ENCODE peak calls at places on chromosome 14, in seven cellular contexts. O is GM23248, F is heart left ventricle, Q is A549, B is keratinocyte, V is coronary artery, P is mammary epithelial cell. S is an unnamed sample.

GRCh38 chr14:55599250-55599879 is 19.4 kb downstream of the KTN1 start:
- DNase-seq in Q (peak), V (no peak), O (no peak), F (peak), P (no peak), B (no peak), S (no peak)

GRCh38 chr14:87097021-87097420 is 896.0 kb downstream of the GALC start:
- DNase-seq in P (peak), V (no peak), O (peak), Q (no peak), F (no peak), B (no peak), S (no peak)

GRCh38 chr14:78758333-78758732 is 588.2 kb downstream of the NRXN3 start:
- DNase-seq in Q (peak), V (no peak), B (no peak), F (no peak), P (peak), O (peak), S (peak)

GRCh38 chr14:67694791-67695393 is 672 bp downstream of the RDH11 start:
- DNase-seq in P (peak), O (peak), V (no peak), F (peak), B (no peak), Q (peak), S (no peak)

GRCh38 chr14:69288001-69288771 is 28.2 kb downstream of the GALNT16 start:
- DNase-seq in Q (peak), V (no peak), F (peak), P (no peak), B (no peak), O (peak), S (no peak)

GRCh38 chr14:20530771-20531571 is 25.6 kb downstream of the RNASE10 start:
- DNase-seq in F (peak), P (peak), V (no peak), B (peak), O (peak), Q (peak), S (peak)

GRCh38 chr14:65333926-65334687 is 78.4 kb upstream of the FUT8 start:
- DNase-seq in V (no peak), P (no peak), F (no peak), O (peak), B (no peak), Q (no peak), S (no peak)

GRCh38 chr14:73728106-73729014 is 14.2 kb upstream of the PNMA1 start:
- DNase-seq in Q (peak), B (no peak), P (peak), V (peak), F (peak), O (peak), S (no peak)

GRCh38 chr14:71554323-71554722 is 377.9 kb upstream of the RGS6 start:
- DNase-seq in F (no peak), Q (no peak), O (no peak), V (no peak), P (no peak), B (no peak), S (no peak)

GRCh38 chr14:73660511-73660910 is 15.7 kb downstream of the DNAL1 start:
- DNase-seq in B (no peak), F (no peak), P (no peak), Q (no peak), V (no peak), O (no peak), S (no peak)

GRCh38 chr14:100246136-100246535 is 7.2 kb downstream of the YY1 start:
- DNase-seq in F (no peak), B (no peak), Q (no peak), O (no peak), V (no peak), P (no peak), S (no peak)

GRCh38 chr14:100246809-100247428 is 8.0 kb downstream of the YY1 start:
- DNase-seq in B (no peak), F (no peak), V (no peak), P (peak), O (peak), Q (peak), S (no peak)

GRCh38 chr14:100256339-100256895 is 17.5 kb downstream of the YY1 start:
- DNase-seq in P (no peak), V (no peak), F (no peak), B (no peak), Q (no peak), O (no peak), S (no peak)

GRCh38 chr14:100252684-100253083 is 13.7 kb downstream of the YY1 start:
- DNase-seq in F (no peak), P (no peak), O (no peak), B (no peak), Q (no peak), V (no peak), S (no peak)

GRCh38 chr14:100250732-100251465 is 12.0 kb downstream of the YY1 start:
- DNase-seq in P (no peak), V (no peak), O (no peak), Q (no peak), F (no peak), B (no peak), S (no peak)
- H3K27ac ChIP-seq in P (no peak), V (no peak), O (no peak), Q (no peak), F (no peak), B (no peak), S (no peak)

GRCh38 chr14:101774006-101774755 is 12.7 kb downstream of the PPP2R5C start:
- DNase-seq in O (no peak), F (no peak), B (no peak), Q (no peak), P (no peak), V (no peak), S (no peak)
- H3K27ac ChIP-seq in O (no peak), F (no peak), B (no peak), Q (no peak), P (no peak), V (no peak), S (peak)

DNA sequence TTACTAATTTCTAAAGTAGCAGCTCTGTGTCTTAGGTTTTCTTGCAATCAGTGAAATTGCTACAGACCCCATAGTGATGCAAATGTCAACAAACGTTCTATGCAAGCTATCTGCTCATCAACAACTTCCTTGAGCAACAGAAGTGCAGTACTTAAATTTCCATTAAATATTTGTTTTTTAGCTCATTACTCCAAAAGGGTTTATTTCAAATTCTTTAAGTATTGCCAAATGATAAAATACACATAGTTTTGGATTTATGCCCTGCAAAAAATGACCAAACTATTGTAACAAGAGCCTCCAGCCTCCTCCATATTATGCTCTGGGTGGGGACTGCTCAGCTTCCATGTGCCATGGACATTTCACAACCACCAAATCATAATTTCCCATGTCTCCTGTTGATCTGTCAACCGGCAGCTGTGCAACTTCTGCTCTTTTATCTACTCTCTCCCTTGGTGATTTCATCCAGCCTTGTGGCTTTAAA is 4.4 kb downstream of the BDKRB1 start:
- DNase-seq in Q (no peak), P (no peak), V (no peak), F (no peak), O (peak), B (no peak), S (no peak)
- H3K27ac ChIP-seq in Q (peak), P (no peak), V (no peak), F (no peak), O (peak), B (no peak), S (no peak)

GRCh38 chr14:30680036-30680435 is 57.9 kb downstream of the SCFD1 start:
- DNase-seq in F (no peak), O (no peak), B (no peak), V (no peak), P (no peak), Q (no peak), S (no peak)
- H3K27ac ChIP-seq in F (no peak), O (no peak), B (no peak), V (no peak), P (no peak), Q (no peak), S (no peak)

GRCh38 chr14:104994988-104995387 is 9.4 kb downstream of the CLBA1 start:
- DNase-seq in O (no peak), B (no peak), Q (no peak), F (no peak), P (no peak), V (no peak), S (no peak)

GRCh38 chr14:104993808-104994591 is 8.4 kb downstream of the CLBA1 start:
- DNase-seq in B (no peak), O (no peak), V (no peak), P (no peak), Q (no peak), F (no peak), S (no peak)

GRCh38 chr14:104993306-104993705 is 7.7 kb downstream of the CLBA1 start:
- DNase-seq in V (no peak), O (no peak), F (no peak), P (no peak), B (no peak), Q (no peak), S (no peak)

GRCh38 chr14:104991896-104992230 is 6.3 kb downstream of the CLBA1 start:
- DNase-seq in V (no peak), O (no peak), B (no peak), Q (no peak), P (no peak), F (no peak), S (no peak)

GRCh38 chr14:104992501-104992900 is 6.9 kb downstream of the CLBA1 start:
- DNase-seq in F (no peak), B (no peak), Q (no peak), V (no peak), P (no peak), O (no peak), S (no peak)
- H3K27ac ChIP-seq in F (no peak), B (no peak), Q (no peak), V (no peak), P (no peak), O (no peak), S (no peak)

DNA sequence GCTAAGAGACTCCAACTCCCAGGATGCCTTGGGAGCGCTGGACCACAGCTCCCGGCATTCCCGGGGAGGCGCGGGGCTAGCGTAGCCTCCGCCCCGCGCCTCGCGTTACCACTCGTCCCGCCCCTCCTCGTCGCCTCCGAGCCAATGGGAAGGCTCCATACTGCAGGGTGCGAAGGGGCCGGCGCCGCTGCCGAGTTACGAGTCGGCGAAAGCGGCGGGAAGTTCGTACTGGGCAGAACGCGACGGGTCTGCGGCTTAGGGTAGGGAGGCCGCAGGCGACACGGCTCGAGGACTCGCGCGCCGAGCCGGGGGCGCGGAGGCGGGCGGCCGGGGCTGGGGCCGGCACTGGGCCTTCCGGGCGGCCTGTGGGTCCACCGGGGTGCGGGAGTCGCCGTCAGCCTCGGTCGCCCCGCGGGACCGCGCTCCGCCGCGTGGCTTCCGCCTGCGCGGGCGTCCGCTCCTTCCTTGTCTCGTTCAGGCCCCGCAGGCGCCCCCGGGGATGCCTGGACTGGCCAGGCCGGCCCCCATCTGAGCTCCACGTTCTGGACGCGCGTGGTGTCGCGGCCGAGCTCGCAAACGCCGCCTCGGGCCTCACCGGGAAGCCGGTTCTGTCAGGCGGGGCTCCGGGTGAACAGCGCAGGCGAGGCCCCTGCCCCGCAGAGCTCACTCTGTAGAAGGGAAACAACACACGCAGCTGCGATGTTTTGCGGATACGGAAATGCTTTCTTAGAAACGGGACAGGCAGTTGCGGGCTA is at the start of gene VRK1:
- DNase-seq in F (peak), V (peak), P (peak), Q (peak), B (peak), O (peak), S (peak)
- H3K27ac ChIP-seq in F (no peak), V (no peak), P (peak), Q (peak), B (peak), O (peak), S (no peak)

GRCh38 chr14:95289323-95290010 is 30.2 kb downstream of the CLMN start:
- DNase-seq in P (no peak), O (no peak), V (peak), Q (no peak), B (no peak), F (no peak), S (no peak)
- H3K27ac ChIP-seq in P (no peak), O (no peak), V (no peak), Q (no peak), B (no peak), F (peak), S (peak)

GRCh38 chr14:105026033-105026785 is 5.3 kb upstream of the CDCA4 start:
- DNase-seq in Q (no peak), B (no peak), V (no peak), P (peak), F (no peak), O (peak), S (no peak)
- H3K27ac ChIP-seq in Q (peak), B (peak), V (no peak), P (peak), F (no peak), O (peak), S (no peak)